ENCODE peak calls at places on chromosome 3, in seven cellular contexts. C, Z, J, D, Q, P and E are unnamed samples.

GRCh38 chr3:169147246-169148008 is 516.1 kb downstream of the MECOM start:
- DNase-seq in C (no peak), Z (peak; percentile 20), J (peak; percentile 27), D (peak; percentile 38), Q (peak; percentile 60), P (peak; percentile 74), E (no peak)

GRCh38 chr3:189936210-189936609 is 184.5 kb downstream of the P3H2 start:
- DNase-seq in C (no peak), Z (no peak), J (no peak), D (no peak), Q (no peak), P (no peak), E (no peak)

GRCh38 chr3:94183551-94183950 is 120.7 kb downstream of the NSUN3 start:
- DNase-seq in C (no peak), Z (no peak), J (no peak), D (no peak), Q (no peak), P (no peak), E (no peak)

GRCh38 chr3:10375296-10376053 is 54.6 kb upstream of the SEC13 start:
- DNase-seq in C (no peak), Z (no peak), J (no peak), D (no peak), Q (no peak), P (peak; percentile 72), E (no peak)

GRCh38 chr3:145820175-145820574 is 340.8 kb downstream of the PLOD2 start:
- DNase-seq in C (no peak), Z (no peak), J (no peak), D (no peak), Q (no peak), P (no peak), E (no peak)

GRCh38 chr3:114809668-114810413 is 337.2 kb downstream of the ZBTB20 start:
- DNase-seq in C (no peak), Z (no peak), J (no peak), D (no peak), Q (no peak), P (no peak), E (no peak)

GRCh38 chr3:30124435-30125390 is 481.7 kb upstream of the TGFBR2 start:
- DNase-seq in C (no peak), Z (no peak), J (no peak), D (peak; percentile 75), Q (no peak), P (no peak), E (no peak)

GRCh38 chr3:57409471-57409870 is 117.0 kb upstream of the ASB14 start:
- DNase-seq in C (no peak), Z (no peak), J (no peak), D (no peak), Q (no peak), P (no peak), E (no peak)

GRCh38 chr3:183818041-183818620 is 7.2 kb downstream of the MAP6D1 start:
- DNase-seq in C (no peak), Z (no peak), J (no peak), D (no peak), Q (no peak), P (peak; percentile 69), E (no peak)
- TF ChIP-seq POLR2A in C (no peak), Z (no peak), J (no peak), D (no peak), Q (no peak), P (no peak), E (no peak)

DNA sequence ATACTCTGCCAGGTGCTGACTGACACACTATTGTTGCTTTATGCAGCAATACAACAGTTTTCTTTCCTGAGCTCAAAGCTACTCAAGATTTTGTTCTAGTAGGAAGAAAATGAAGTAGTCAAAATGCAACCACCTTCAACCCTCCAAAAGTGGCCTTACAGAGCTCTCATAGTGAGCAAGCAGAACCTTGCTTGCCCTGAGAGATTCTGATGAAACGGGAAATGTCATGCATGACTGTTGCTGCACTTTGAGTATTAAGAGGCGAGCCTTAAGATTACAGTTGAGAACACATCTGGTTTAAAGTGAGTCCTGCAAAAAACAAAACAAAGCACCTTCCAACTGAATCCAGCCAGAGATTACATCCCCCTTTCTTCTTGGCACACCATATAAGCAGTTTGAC is 29.7 kb downstream of the MINDY4B start:
- DNase-seq in C (no peak), Z (no peak), J (no peak), D (no peak), Q (no peak), P (no peak), E (no peak)
- H3K27me3 ChIP-seq in C (no peaks in the 10 kb centered on the region), Z (no peaks in the 10 kb centered on the region), J (no peaks in the 10 kb centered on the region), D (no peaks in the 10 kb centered on the region), Q (no peaks in the 10 kb centered on the region), P (no peaks in the 10 kb centered on the region), E (no peaks in the 10 kb centered on the region)

DNA sequence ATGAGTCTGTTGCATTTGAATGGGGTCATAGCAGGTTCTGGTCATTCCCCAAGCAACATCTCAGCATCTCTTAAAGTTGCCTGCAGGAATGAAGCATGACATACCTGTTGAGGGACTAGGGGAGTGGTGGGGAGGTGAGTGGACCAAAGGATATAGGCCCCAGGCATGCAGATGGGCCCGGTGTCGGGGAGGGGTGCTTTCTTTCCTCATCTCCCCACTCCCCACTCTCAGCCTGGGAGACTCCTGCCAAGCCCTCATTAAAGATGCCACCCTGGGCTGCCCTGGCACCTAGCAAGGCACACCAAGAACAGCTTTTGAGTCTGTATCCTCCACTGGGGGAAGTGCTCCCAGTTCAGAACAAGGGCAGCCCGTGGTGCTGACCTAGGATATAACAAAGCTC is 54.2 kb downstream of the GRIP2 start:
- DNase-seq in C (no peak), Z (no peak), J (no peak), D (no peak), Q (no peak), P (peak; percentile 39), E (no peak)
- H3K4me1 ChIP-seq in C (peaks cover 12% of the 10 kb centered on the region), Z (peaks cover 12% of the 10 kb centered on the region), J (no peaks in the 10 kb centered on the region), D (peaks cover 16% of the 10 kb centered on the region), Q (no peaks in the 10 kb centered on the region), P (peaks cover 22% of the 10 kb centered on the region), E (no peaks in the 10 kb centered on the region)

DNA sequence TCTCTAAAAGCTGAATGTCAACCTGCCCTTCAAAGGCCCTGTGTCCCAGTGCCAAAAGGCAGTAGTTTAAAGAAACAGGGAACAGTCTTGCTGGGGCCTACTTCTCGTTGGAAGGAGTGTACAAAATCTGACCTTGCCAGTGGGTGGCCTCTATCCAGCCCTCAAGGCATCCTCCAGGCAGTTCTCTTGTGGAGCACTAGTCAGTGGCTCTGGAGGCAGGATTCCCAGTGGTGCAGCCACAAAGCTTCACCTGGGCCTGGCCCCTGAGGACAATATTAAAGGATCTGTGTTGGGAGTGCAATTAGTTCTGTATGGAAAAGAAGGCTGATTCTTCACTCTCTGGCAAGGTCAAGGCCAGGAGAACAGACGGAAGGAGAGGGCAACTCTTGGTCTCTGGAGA is 237.8 kb upstream of the ADAMTS9 start:
- DNase-seq in C (no peak), Z (no peak), J (no peak), D (no peak), Q (no peak), P (no peak), E (no peak)
- TF ChIP-seq POLR2A in C (no peak), Z (no peak), J (no peak), D (no peak), Q (no peak), P (no peak), E (no peak)

GRCh38 chr3:6862880-6863195 is 1.9 kb downstream of the GRM7 start:
- DNase-seq in C (no peak), Z (no peak), J (no peak), D (no peak), Q (no peak), P (no peak), E (no peak)
- H3K27me3 ChIP-seq in C (peaks cover 51% of the 10 kb centered on the region), Z (no peaks in the 10 kb centered on the region), J (no peaks in the 10 kb centered on the region), D (no peaks in the 10 kb centered on the region), Q (peaks cover 49% of the 10 kb centered on the region), P (peaks cover 61% of the 10 kb centered on the region), E (no peaks in the 10 kb centered on the region)

GRCh38 chr3:58474348-58474911 is 17.5 kb upstream of the KCTD6 start:
- DNase-seq in C (no peak), Z (no peak), J (peak; percentile 29), D (no peak), Q (no peak), P (no peak), E (no peak)
- H3K4me1 ChIP-seq in C (peaks cover 19% of the 10 kb centered on the region), Z (no peaks in the 10 kb centered on the region), J (peaks cover 21% of the 10 kb centered on the region), D (no peaks in the 10 kb centered on the region), Q (peaks cover 28% of the 10 kb centered on the region), P (peaks cover 28% of the 10 kb centered on the region), E (no peaks in the 10 kb centered on the region)

DNA sequence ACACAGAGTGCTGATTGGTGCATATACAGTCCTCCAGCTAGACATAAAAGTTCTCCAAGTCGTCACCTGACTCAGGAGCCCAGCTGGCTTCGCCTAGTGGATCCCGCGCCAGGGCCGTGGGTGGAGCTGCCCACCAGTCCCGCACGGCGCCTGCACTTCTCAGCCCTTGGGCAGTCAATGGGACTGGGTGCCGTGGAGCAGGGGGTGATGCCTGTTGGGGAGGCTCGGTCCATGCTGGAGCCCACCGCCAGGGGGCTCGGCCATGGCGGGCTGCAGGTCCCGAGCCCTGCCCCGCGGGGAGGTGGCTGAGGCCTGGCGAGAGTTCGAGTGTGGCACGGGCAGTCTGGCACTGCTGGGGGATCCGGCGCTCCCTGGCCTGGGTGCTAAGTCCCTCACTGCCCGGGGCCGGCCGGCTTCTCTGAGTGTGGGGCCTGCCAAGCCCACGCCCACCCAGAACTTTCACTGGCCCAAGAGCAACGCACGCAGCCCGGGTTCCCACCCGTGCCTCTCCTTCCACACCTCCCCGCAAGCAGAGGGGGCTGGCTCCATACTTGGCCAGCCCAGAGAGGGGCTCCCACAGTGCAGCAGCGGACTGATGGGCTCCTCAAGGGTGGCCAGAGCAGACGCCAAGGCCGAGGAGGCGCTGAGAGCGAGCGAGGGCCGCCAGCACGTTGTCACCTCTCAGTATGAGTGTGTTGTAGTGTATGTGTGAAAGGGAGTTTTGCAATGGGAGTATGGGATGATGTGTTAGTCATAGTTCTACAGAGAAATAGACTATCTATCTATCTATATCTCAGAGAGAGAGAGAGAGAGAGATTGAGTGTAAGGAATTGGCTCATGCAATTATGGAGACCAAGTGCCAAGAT is 69.0 kb downstream of the UBE2E2 start:
- DNase-seq in C (no peak), Z (no peak), J (no peak), D (no peak), Q (no peak), P (peak; percentile 75), E (no peak)
- TF ChIP-seq POLR2A in C (no peak), Z (no peak), J (no peak), D (no peak), Q (no peak), P (no peak), E (no peak)

GRCh38 chr3:13879102-13879945 is 547 bp downstream of the WNT7A start:
- DNase-seq in C (peak; percentile 79), Z (no peak), J (no peak), D (no peak), Q (no peak), P (no peak), E (no peak)
- H3K27me3 ChIP-seq in C (peaks cover 76% of the 10 kb centered on the region), Z (peaks cover 4% of the 10 kb centered on the region), J (no peaks in the 10 kb centered on the region), D (no peaks in the 10 kb centered on the region), Q (peaks cover 88% of the 10 kb centered on the region), P (peaks cover 94% of the 10 kb centered on the region), E (peaks cover 85% of the 10 kb centered on the region)